ENCODE peak calls at places on chromosome 13, in five cellular contexts. V is IMR-90, T is neuronal stem cell, L is mesenchymal stem cell, X is H9. S is an unnamed sample.

GRCh38 chr13:106281426-106281825 is 254.0 kb downstream of the EFNB2 start:
- DNase-seq in V (no peak), L (no peak), X (no peak), T (no peak), S (peak)

GRCh38 chr13:101631403-101631802 is 178.9 kb downstream of the ITGBL1 start:
- DNase-seq in X (no peak), V (no peak), L (no peak), T (no peak), S (no peak)

GRCh38 chr13:109385161-109385560 is 401.2 kb downstream of the IRS2 start:
- DNase-seq in X (no peak), T (no peak), V (peak), L (no peak), S (no peak)

GRCh38 chr13:48600374-48601364 is 53.1 kb upstream of the CYSLTR2 start:
- DNase-seq in X (no peak), L (peak), V (peak), T (no peak), S (peak)

GRCh38 chr13:43244482-43244881 is 221.1 kb downstream of the DNAJC15 start:
- DNase-seq in V (no peak), X (no peak), T (no peak), L (no peak), S (no peak)

GRCh38 chr13:99425485-99426341 is 75.6 kb upstream of the TM9SF2 start:
- DNase-seq in V (no peak), X (peak), T (no peak), L (no peak), S (no peak)

GRCh38 chr13:49210669-49211068 is 9.5 kb upstream of the MLNR start:
- DNase-seq in L (no peak), V (no peak), T (no peak), X (no peak), S (no peak)

GRCh38 chr13:53405616-53406015 is 377.0 kb downstream of the OLFM4 start:
- DNase-seq in T (peak), L (no peak), V (no peak), X (peak), S (peak)

GRCh38 chr13:81381560-81381959 is 1040.6 kb upstream of the SPRY2 start:
- DNase-seq in T (no peak), L (no peak), X (no peak), V (no peak), S (no peak)

GRCh38 chr13:24176351-24177101 is 16.0 kb downstream of the SPATA13 start:
- DNase-seq in V (no peak), T (no peak), X (no peak), L (no peak), S (no peak)

GRCh38 chr13:64529874-64530485 is 2700.2 kb downstream of the PCDH9 start:
- DNase-seq in X (peak), V (no peak), L (peak), T (no peak), S (peak)

GRCh38 chr13:105240356-105240755 is 1295.1 kb downstream of the EFNB2 start:
- DNase-seq in L (no peak), X (no peak), V (no peak), T (no peak), S (no peak)

GRCh38 chr13:106500450-106500849 is 35.0 kb downstream of the EFNB2 start:
- DNase-seq in X (no peak), V (no peak), T (no peak), L (peak), S (no peak)

GRCh38 chr13:33744589-33745369 is 73.2 kb upstream of the RFC3 start:
- DNase-seq in L (no peak), X (no peak), T (no peak), V (no peak), S (no peak)

GRCh38 chr13:38630780-38631179 is 56.1 kb upstream of the FREM2 start:
- DNase-seq in X (no peak), T (no peak), V (peak), L (peak), S (no peak)

GRCh38 chr13:98020271-98020670 is 66.8 kb downstream of the IPO5 start:
- DNase-seq in V (peak), T (no peak), X (no peak), L (no peak), S (peak)

GRCh38 chr13:80274643-80275042 is 66.3 kb downstream of the SPRY2 start:
- DNase-seq in L (no peak), V (peak), X (no peak), T (no peak), S (no peak)
- H3K4ac ChIP-seq in L (no peak), V (no peak), X (no peak), T (no peak), S (no peak)

GRCh38 chr13:113920173-113920572 is 53.7 kb downstream of the C13orf46 start:
- DNase-seq in V (no peak), L (no peak), T (no peak), X (no peak), S (no peak)

GRCh38 chr13:113919761-113920160 is 54.1 kb downstream of the C13orf46 start:
- DNase-seq in L (no peak), V (no peak), T (no peak), X (peak), S (no peak)

GRCh38 chr13:113918580-113918979 is 54.7 kb upstream of the GAS6 start:
- DNase-seq in T (no peak), X (peak), V (no peak), L (no peak), S (no peak)

GRCh38 chr13:113917523-113918371 is 53.9 kb upstream of the GAS6 start:
- DNase-seq in V (no peak), L (no peak), T (no peak), X (peak), S (no peak)

GRCh38 chr13:113918981-113919646 is 54.8 kb downstream of the C13orf46 start:
- DNase-seq in T (no peak), L (no peak), V (no peak), X (peak), S (no peak)
- H3K4ac ChIP-seq in T (no peak), L (no peak), V (no peak), X (no peak), S (no peak)

GRCh38 chr13:40635315-40635995 is 31.0 kb downstream of the FOXO1 start:
- DNase-seq in L (no peak), X (no peak), V (no peak), T (no peak), S (no peak)
- H3K4ac ChIP-seq in L (no peak), X (no peak), V (no peak), T (no peak), S (no peak)

GRCh38 chr13:112154301-112155060 is 87.5 kb downstream of the SOX1 start:
- DNase-seq in T (no peak), L (no peak), V (no peak), X (no peak), S (no peak)
- H3K4ac ChIP-seq in T (peak), L (no peak), V (no peak), X (no peak), S (no peak)

GRCh38 chr13:29785978-29786377 is 64.4 kb downstream of the UBL3 start:
- DNase-seq in T (no peak), X (no peak), V (no peak), L (no peak), S (no peak)

GRCh38 chr13:29786698-29787097 is 63.7 kb downstream of the UBL3 start:
- DNase-seq in V (no peak), T (no peak), X (no peak), L (no peak), S (no peak)

GRCh38 chr13:29791997-29792775 is 58.2 kb downstream of the UBL3 start:
- DNase-seq in V (peak), T (no peak), X (no peak), L (no peak), S (no peak)

DNA sequence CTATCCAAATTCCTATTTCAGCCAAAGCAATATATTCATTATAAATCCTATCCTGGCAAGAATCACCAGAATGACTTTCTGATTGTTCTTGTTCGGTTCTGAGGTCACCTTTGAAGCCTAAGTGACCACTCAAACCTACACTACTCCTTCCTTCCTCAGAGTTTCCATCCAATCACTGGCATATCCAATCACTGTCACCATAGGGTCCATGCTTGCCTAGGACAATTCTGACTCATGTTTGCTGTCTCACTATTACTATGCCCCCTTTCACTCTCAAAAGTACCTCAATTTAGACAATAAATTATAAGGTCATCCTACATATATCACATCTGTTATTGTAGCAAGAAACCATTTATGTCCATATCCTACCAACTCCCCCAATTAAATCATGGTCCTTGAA is 58.9 kb downstream of the UBL3 start:
- DNase-seq in T (no peak), X (no peak), L (no peak), V (no peak), S (no peak)
- H3K4ac ChIP-seq in T (no peak), X (no peak), L (no peak), V (no peak), S (no peak)

GRCh38 chr13:20124303-20124702 is 36.5 kb downstream of the GJA3 start:
- DNase-seq in L (no peak), V (peak), T (no peak), X (peak), S (no peak)
- H3K4ac ChIP-seq in L (no peak), V (no peak), T (no peak), X (no peak), S (no peak)

DNA sequence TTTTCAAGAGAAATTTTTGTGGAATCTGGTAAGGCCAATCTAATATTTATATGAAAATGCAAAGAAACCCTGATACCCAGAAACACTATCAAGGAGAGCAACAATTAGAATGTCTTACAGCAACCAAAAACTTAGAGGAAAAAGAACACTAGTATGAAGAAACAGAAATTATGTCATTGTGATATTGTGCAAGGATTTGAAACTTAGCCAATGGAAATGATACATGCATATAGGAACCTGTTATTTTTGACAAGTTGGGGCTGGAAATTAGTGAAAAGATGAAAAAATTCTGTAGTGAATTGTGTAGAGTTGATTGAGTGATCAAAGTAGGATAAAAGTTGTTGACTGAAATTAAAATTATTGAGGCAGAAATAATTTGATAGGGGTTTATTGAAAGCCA is 792.6 kb upstream of the SLITRK6 start:
- DNase-seq in V (peak), T (no peak), X (no peak), L (peak), S (no peak)
- H3K4ac ChIP-seq in V (no peak), T (no peak), X (no peak), L (no peak), S (no peak)

GRCh38 chr13:46178821-46179220 is 3.2 kb downstream of the LCP1 start:
- DNase-seq in T (no peak), X (no peak), L (no peak), V (no peak), S (no peak)

GRCh38 chr13:46181799-46182490 is at the start of gene LCP1:
- DNase-seq in T (no peak), L (no peak), V (no peak), X (no peak), S (peak)

GRCh38 chr13:46182491-46182877 is 507 bp upstream of the LCP1 start:
- DNase-seq in T (no peak), V (no peak), X (no peak), L (no peak), S (no peak)

GRCh38 chr13:46179576-46180368 is 2.2 kb downstream of the LCP1 start:
- DNase-seq in V (no peak), X (no peak), T (no peak), L (no peak), S (no peak)

DNA sequence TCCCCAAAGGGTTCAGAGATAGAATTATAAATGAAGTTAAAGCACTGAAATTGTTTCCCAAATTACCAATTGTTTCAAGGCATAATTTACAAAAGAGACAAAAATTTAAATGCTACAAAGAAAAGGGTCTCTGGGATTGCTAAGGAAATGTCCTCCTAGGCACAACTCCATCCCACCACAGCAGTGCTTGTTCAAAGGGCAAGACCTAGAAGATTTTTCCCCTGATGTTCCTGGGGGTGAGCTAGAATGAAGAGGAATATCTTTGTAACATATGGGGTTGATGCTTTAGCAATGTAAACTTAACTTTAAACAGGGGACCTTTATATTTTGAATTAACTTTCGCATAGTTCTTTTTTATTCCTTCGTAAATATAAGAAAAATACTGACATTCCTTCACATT is 1.6 kb downstream of the LCP1 start:
- DNase-seq in V (no peak), L (no peak), T (no peak), X (no peak), S (no peak)
- H3K4ac ChIP-seq in V (no peak), L (no peak), T (no peak), X (no peak), S (no peak)

GRCh38 chr13:20393273-20394235 is 132.1 kb downstream of the CRYL1 start:
- DNase-seq in L (no peak), X (no peak), V (no peak), T (no peak), S (no peak)
- H3K4ac ChIP-seq in L (no peak), X (no peak), V (no peak), T (no peak), S (no peak)

S was measured in mesendoderm.